ENCODE peak calls at places on chromosomes 16 and 17, in six cellular contexts. L, O, A, B, I and T are unnamed samples.

GRCh38 chr17:65617496-65617895 is 56.0 kb upstream of the AXIN2 start:
- DNase-seq in L (no peak), O (no peak), A (no peak), B (no peak), I (no peak), T (no peak)

GRCh38 chr17:57997085-57997809 is 9.2 kb upstream of the VEZF1 start:
- DNase-seq in L (no peak), O (no peak), A (no peak), B (no peak), I (no peak), T (no peak)

GRCh38 chr17:79023886-79024771 is at the start of gene C1QTNF1:
- DNase-seq in L (no peak), O (no peak), A (peak), B (no peak), I (no peak), T (no peak)

GRCh38 chr17:75811174-75811573 is 26.6 kb downstream of the UNK start:
- DNase-seq in L (no peak), O (no peak), A (no peak), B (no peak), I (no peak), T (no peak)

GRCh38 chr17:41420134-41420533 is 4.3 kb downstream of the KRT37 start:
- DNase-seq in L (no peak), O (no peak), A (no peak), B (no peak), I (no peak), T (peak)

GRCh38 chr17:3282901-3283300 is 15.3 kb downstream of the OR3A1 start:
- DNase-seq in L (no peak), O (no peak), A (no peak), B (no peak), I (no peak), T (no peak)

GRCh38 chr16:81931927-81932326 is 79.3 kb downstream of the SDR42E1 start:
- DNase-seq in L (no peak), O (no peak), A (no peak), B (no peak), I (peak), T (no peak)

GRCh38 chr17:81190591-81190990 is 24.6 kb upstream of the AATK start:
- DNase-seq in L (no peak), O (no peak), A (no peak), B (no peak), I (no peak), T (no peak)

GRCh38 chr17:35748323-35748960 is 4.6 kb downstream of the GAS2L2 start:
- DNase-seq in L (no peak), O (no peak), A (no peak), B (no peak), I (no peak), T (no peak)

GRCh38 chr16:67013238-67013822 is 15.6 kb upstream of the CBFB start:
- DNase-seq in L (no peak), O (no peak), A (no peak), B (no peak), I (no peak), T (no peak)

GRCh38 chr17:76909971-76910760 is 42.0 kb downstream of the MGAT5B start:
- DNase-seq in L (no peak), O (no peak), A (peak), B (no peak), I (peak), T (peak)

GRCh38 chr17:58172369-58173071 is 5.7 kb downstream of the OR4D2 start:
- DNase-seq in L (no peak), O (peak), A (peak), B (no peak), I (peak), T (no peak)

GRCh38 chr17:1787301-1787902 is 25.5 kb downstream of the SERPINF1 start:
- DNase-seq in L (no peak), O (no peak), A (peak), B (no peak), I (no peak), T (peak)

GRCh38 chr16:69930117-69930776 is 20.9 kb upstream of the CLEC18A start:
- DNase-seq in L (peak), O (peak), A (peak), B (no peak), I (peak), T (peak)

GRCh38 chr17:73341350-73342056 is 29.7 kb upstream of the CDC42EP4 start:
- DNase-seq in L (no peak), O (no peak), A (no peak), B (no peak), I (no peak), T (no peak)

GRCh38 chr17:21397341-21398050 is 21.3 kb downstream of the KCNJ12 start:
- DNase-seq in L (no peak), O (no peak), A (no peak), B (no peak), I (no peak), T (no peak)

GRCh38 chr17:17059301-17059890 is 17.1 kb downstream of the MPRIP start:
- DNase-seq in L (no peak), O (no peak), A (no peak), B (no peak), I (no peak), T (no peak)

GRCh38 chr16:3101018-3101840 is 2.1 kb upstream of the ZSCAN10 start:
- DNase-seq in L (no peak), O (no peak), A (peak), B (no peak), I (peak), T (no peak)

GRCh38 chr17:57284984-57285646 is 28.8 kb downstream of the MSI2 start:
- DNase-seq in L (no peak), O (no peak), A (no peak), B (peak), I (peak), T (no peak)

GRCh38 chr16:12786077-12786476 is 17.6 kb downstream of the CPPED1 start:
- DNase-seq in L (no peak), O (no peak), A (no peak), B (no peak), I (no peak), T (no peak)

GRCh38 chr17:12089809-12090384 is 69.2 kb downstream of the MAP2K4 start:
- DNase-seq in L (peak), O (peak), A (no peak), B (no peak), I (no peak), T (no peak)

GRCh38 chr16:14071576-14072271 is 605 bp downstream of the MRTFB start:
- DNase-seq in L (no peak), O (no peak), A (no peak), B (no peak), I (peak), T (peak)

GRCh38 chr17:19508327-19508867 is 25.3 kb upstream of the SLC47A1 start:
- DNase-seq in L (no peak), O (peak), A (peak), B (no peak), I (peak), T (peak)

GRCh38 chr16:61042736-61043135 is 993.5 kb downstream of the CDH8 start:
- DNase-seq in L (no peak), O (no peak), A (no peak), B (no peak), I (no peak), T (no peak)

GRCh38 chr16:67995423-67995822 is 3.9 kb downstream of the DPEP2 start:
- DNase-seq in L (no peak), O (no peak), A (peak), B (peak), I (peak), T (no peak)

GRCh38 chr16:66949472-66949871 is 11.6 kb upstream of the CES3 start:
- DNase-seq in L (no peak), O (no peak), A (no peak), B (no peak), I (no peak), T (no peak)

GRCh38 chr17:75719732-75720131 is 1.5 kb upstream of the ITGB4 start:
- DNase-seq in L (no peak), O (no peak), A (no peak), B (no peak), I (no peak), T (no peak)

GRCh38 chr17:81831957-81832607 is 1.0 kb downstream of the MCRIP1 start:
- DNase-seq in L (no peak), O (no peak), A (no peak), B (peak), I (peak), T (no peak)

GRCh38 chr17:2455956-2456355 is 55.1 kb upstream of the MNT start:
- DNase-seq in L (no peak), O (no peak), A (no peak), B (no peak), I (no peak), T (no peak)

GRCh38 chr17:66522591-66523272 is 220.3 kb downstream of the PRKCA start:
- DNase-seq in L (no peak), O (no peak), A (no peak), B (no peak), I (peak), T (no peak)

GRCh38 chr16:55532227-55532626 is 23.4 kb downstream of the LPCAT2 start:
- DNase-seq in L (no peak), O (no peak), A (no peak), B (no peak), I (no peak), T (no peak)

GRCh38 chr17:80279895-80280294 is 19.2 kb downstream of the RNF213 start:
- DNase-seq in L (no peak), O (no peak), A (no peak), B (no peak), I (no peak), T (no peak)